ENCODE peak calls at places on chromosomes 16 and 17, in five cellular contexts. Y is IMR-90, O is neuronal stem cell, S is trophoblast cell, H is mesenchymal stem cell. D is an unnamed sample.

GRCh38 chr16:14240216-14240843 is 169.2 kb downstream of the MRTFB start:
- DNase-seq in Y (no peak), O (no peak), S (peak; percentile 5), H (no peak), D (no peak)

GRCh38 chr16:69131749-69132423 is 502 bp downstream of the CHTF8 start:
- DNase-seq in Y (peak; percentile 81), O (peak; percentile 81), S (peak; percentile 60), H (peak; percentile 89), D (peak; percentile 90)

GRCh38 chr17:72616457-72616856 is 476.0 kb downstream of the SLC39A11 start:
- DNase-seq in Y (no peak), O (no peak), S (no peak), H (no peak), D (peak; percentile 50)

GRCh38 chr17:17693955-17694228 is 12.6 kb downstream of the RAI1 start:
- DNase-seq in Y (no peak), O (no peak), S (no peak), H (no peak), D (peak; percentile 55)

GRCh38 chr17:7327056-7327455 is 2.1 kb downstream of the NEURL4 start:
- DNase-seq in Y (no peak), O (no peak), S (no peak), H (no peak), D (no peak)

GRCh38 chr16:85652431-85653221 is 36.1 kb downstream of the GINS2 start:
- DNase-seq in Y (peak; percentile 38), O (no peak), S (peak; percentile 70), H (peak; percentile 66), D (peak; percentile 28)

GRCh38 chr17:66952031-66952524 is 12.4 kb upstream of the CACNG4 start:
- DNase-seq in Y (peak; percentile 97), O (no peak), S (peak; percentile 99), H (peak; percentile 89), D (peak; percentile 98)

GRCh38 chr16:79632289-79632688 is 31.8 kb upstream of the MAF start:
- DNase-seq in Y (no peak), O (no peak), S (no peak), H (peak; percentile 44), D (peak; percentile 44)

GRCh38 chr16:8717892-8718400 is 43.5 kb downstream of the ABAT start:
- DNase-seq in Y (no peak), O (no peak), S (no peak), H (no peak), D (no peak)

GRCh38 chr17:9107527-9107926 is 86.2 kb downstream of the NTN1 start:
- DNase-seq in Y (no peak), O (no peak), S (no peak), H (no peak), D (no peak)

GRCh38 chr16:20851601-20852000 is 45.3 kb downstream of the REXO5 start:
- DNase-seq in Y (peak; percentile 92), O (no peak), S (peak; percentile 84), H (peak; percentile 65), D (no peak)

GRCh38 chr16:31467151-31467550 is 4.8 kb upstream of the TGFB1I1 start:
- DNase-seq in Y (no peak), O (no peak), S (no peak), H (no peak), D (no peak)

GRCh38 chr17:27342059-27342458 is 48.1 kb downstream of the WSB1 start:
- DNase-seq in Y (no peak), O (no peak), S (no peak), H (no peak), D (no peak)

GRCh38 chr17:75032896-75033294 is 13.9 kb downstream of the ATP5PD start:
- DNase-seq in Y (no peak), O (no peak), S (no peak), H (no peak), D (no peak)

GRCh38 chr16:12724216-12724615 is 79.5 kb downstream of the CPPED1 start:
- DNase-seq in Y (no peak), O (no peak), S (no peak), H (no peak), D (no peak)

GRCh38 chr16:75305364-75306101 is 54.1 kb upstream of the BCAR1 start:
- DNase-seq in Y (peak; percentile 100), O (no peak), S (peak; percentile 99), H (peak; percentile 100), D (peak; percentile 73)

GRCh38 chr17:34988644-34989043 is 8.3 kb downstream of the LIG3 start:
- DNase-seq in Y (no peak), O (no peak), S (no peak), H (no peak), D (no peak)

GRCh38 chr17:79612468-79613194 is 1.8 kb upstream of the RBFOX3 start:
- DNase-seq in Y (peak; percentile 5), O (peak; percentile 69), S (peak; percentile 41), H (no peak), D (peak; percentile 80)

GRCh38 chr17:7280519-7281073 is 922 bp upstream of the SLC2A4 start:
- DNase-seq in Y (peak; percentile 68), O (peak; percentile 91), S (peak; percentile 98), H (peak; percentile 86), D (peak; percentile 94)

DNA sequence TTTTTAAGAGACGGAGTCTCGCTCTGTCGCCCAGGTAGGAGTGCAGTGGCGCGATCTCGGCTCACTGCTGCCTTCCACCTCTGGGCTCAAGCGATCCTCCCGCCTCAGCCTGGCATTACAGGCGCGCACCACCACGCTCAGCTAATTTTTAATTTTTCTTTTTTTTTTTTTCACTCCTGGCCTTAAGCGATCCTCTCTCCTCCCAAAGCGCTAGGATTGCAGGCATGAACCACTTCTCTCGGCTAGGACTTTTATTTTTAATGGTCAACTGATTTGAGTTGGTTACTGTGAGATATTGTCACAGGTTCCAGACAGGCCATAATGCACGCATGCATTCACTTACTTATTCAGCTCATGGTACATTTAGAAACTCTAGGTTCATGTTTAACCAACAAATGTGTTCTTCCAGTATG is 888 bp downstream of the PIGW start:
- DNase-seq in Y (no peak), O (no peak), S (no peak), H (no peak), D (no peak)
- H3K18ac ChIP-seq in Y (no peak overlapping the region), O (no peak overlapping the region), S (no peak overlapping the region), H (no peak overlapping the region), D (peak overlapping the region; percentile 16)

GRCh38 chr16:667780-668518 is at the start of gene RHOT2:
- DNase-seq in Y (peak; percentile 85), O (peak; percentile 89), S (peak; percentile 97), H (peak; percentile 88), D (peak; percentile 95)

GRCh38 chr16:667113-667779 is 686 bp upstream of the RHOT2 start:
- DNase-seq in Y (no peak), O (no peak), S (no peak), H (no peak), D (no peak)

GRCh38 chr16:669666-670065 is 1.7 kb downstream of the RHOT2 start:
- DNase-seq in Y (no peak), O (no peak), S (no peak), H (no peak), D (no peak)

GRCh38 chr16:666572-666971 is 1.4 kb upstream of the RHOT2 start:
- DNase-seq in Y (no peak), O (no peak), S (no peak), H (no peak), D (no peak)

DNA sequence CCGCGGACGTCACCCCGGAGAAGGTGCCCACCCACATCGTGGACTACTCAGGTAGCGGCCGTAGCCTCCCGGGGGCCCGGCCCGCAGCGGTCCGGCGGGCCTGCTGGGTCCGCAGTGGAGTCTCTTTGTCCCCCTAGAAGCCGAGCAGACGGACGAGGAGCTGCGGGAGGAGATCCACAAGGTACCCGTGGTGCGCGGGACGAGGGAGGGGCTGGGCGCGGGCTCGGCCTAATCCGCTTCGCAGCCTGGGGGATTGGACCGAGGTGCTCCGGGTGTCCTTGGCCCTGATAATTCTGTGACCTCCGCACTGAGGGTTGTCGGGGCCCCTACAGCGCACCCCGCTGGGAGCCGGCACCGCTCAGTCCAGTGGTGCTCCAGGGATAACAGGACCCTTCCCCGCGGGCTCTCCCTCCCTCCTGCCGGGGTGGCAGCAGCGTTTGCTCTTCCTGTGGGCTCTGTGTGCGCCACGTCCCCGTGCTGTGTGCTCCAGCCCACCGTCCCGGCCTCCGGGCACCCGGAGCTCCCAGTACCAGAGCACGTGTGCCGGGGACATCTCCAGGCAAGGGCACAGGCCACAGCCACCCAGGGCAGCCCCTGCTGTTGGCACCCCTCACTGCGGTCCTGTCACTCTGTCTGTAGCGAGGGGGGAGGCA is 713 bp downstream of the RHOT2 start:
- DNase-seq in Y (no peak), O (no peak), S (peak; percentile 28), H (no peak), D (no peak)
- H4K8ac ChIP-seq in Y (no peak overlapping the region), O (peak overlapping the region; percentile 65), S (peak overlapping the region; percentile 87), H (peak overlapping the region; percentile 27), D (no peak overlapping the region)

GRCh38 chr17:31487648-31488263 is 96.3 kb downstream of the RAB11FIP4 start:
- DNase-seq in Y (peak; percentile 16), O (peak; percentile 79), S (peak; percentile 95), H (peak; percentile 23), D (peak; percentile 96)

GRCh38 chr17:31488982-31489294 is 97.5 kb downstream of the RAB11FIP4 start:
- DNase-seq in Y (no peak), O (no peak), S (peak; percentile 77), H (no peak), D (peak; percentile 44)

GRCh38 chr17:31486351-31487062 is 95.0 kb downstream of the RAB11FIP4 start:
- DNase-seq in Y (no peak), O (no peak), S (no peak), H (no peak), D (no peak)

GRCh38 chr17:31488264-31488981 is 96.9 kb downstream of the RAB11FIP4 start:
- DNase-seq in Y (no peak), O (no peak), S (peak; percentile 51), H (no peak), D (peak; percentile 51)

GRCh38 chr17:31487063-31487647 is 95.7 kb downstream of the RAB11FIP4 start:
- DNase-seq in Y (no peak), O (no peak), S (no peak), H (no peak), D (no peak)
- H3K18ac ChIP-seq in Y (no peak overlapping the region), O (peak overlapping the region; percentile 67), S (peak overlapping the region; percentile 88), H (peak overlapping the region; percentile 49), D (no peak overlapping the region)

DNA sequence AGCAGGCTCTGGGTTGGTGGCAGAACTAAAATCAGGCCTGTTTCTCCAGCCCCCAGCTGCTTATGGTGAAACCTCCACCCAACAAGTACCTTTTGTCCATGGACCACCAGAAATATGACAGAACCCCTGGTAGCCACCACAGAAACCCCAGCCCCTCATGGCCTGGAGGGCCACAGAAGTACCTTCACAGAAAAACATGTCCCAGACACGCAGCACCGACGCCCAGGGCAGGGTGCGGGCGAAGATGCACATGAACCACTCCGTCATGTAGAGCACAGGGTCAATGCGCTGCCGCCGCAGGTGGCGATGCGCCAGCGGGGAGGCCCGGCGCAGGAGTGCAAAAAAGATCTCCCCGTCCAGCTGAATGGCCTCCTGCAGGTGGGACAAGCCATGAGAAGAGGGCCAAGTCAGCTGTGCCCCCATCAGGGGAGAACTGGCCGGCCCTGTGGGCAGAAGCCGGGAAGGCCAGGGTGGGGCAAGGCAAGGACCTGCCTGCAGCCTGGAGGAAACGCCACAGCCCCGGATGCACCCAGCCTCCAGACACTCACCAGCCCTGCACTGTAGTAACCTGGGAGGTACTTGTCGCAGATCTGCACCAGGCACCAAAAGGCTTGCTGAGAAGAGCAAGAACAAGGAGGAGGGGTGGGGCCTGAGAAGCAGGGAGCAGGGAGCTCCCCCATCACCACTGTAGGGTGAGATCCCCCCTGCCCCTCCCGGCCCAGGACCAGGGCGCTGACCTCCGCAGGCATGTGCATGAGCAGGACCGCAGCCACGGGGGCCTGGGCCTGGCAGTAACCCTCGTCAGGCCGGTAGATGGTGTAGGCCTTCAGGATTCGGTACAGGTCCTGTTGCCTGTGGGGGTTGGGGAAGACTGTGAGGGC is 4.1 kb upstream of the CD2BP2 start:
- DNase-seq in Y (no peak), O (no peak), S (no peak), H (no peak), D (no peak)
- H4K8ac ChIP-seq in Y (no peak overlapping the region), O (no peak overlapping the region), S (no peak overlapping the region), H (no peak overlapping the region), D (no peak overlapping the region)

GRCh38 chr16:11329891-11330290 is 15.4 kb upstream of the RMI2 start:
- DNase-seq in Y (no peak), O (no peak), S (no peak), H (peak; percentile 48), D (no peak)
- H3K18ac ChIP-seq in Y (no peak overlapping the region), O (no peak overlapping the region), S (no peak overlapping the region), H (no peak overlapping the region), D (no peak overlapping the region)

D was measured in mesendoderm.